ENCODE peak calls at places on chromosomes 2 and 18, in eight cellular contexts. One of them, this sample, is unnamed. For H3K4me1, the result is how much of the 10 kb centered on the place peaks cover.

GRCh38 chr2:217248312-217248935 is 388.6 kb upstream of the TNP1 start:
- DNase-seq in CD8-positive, alpha-beta T cell: no peak
- DNase-seq in heart left ventricle: peak
- DNase-seq in tibial nerve: peak
- DNase-seq in pancreas: no peak
- DNase-seq in fibroblast of lung: peak
- DNase-seq in kidney: peak
- DNase-seq in SK-N-SH: peak
- DNase-seq in this sample: no peak

GRCh38 chr2:150916997-150917396 is 344.7 kb downstream of the RBM43 start:
- DNase-seq in CD8-positive, alpha-beta T cell: no peak
- DNase-seq in heart left ventricle: no peak
- DNase-seq in tibial nerve: no peak
- DNase-seq in pancreas: no peak
- DNase-seq in fibroblast of lung: no peak
- DNase-seq in kidney: no peak
- DNase-seq in SK-N-SH: no peak
- DNase-seq in this sample: no peak

GRCh38 chr2:20025065-20025786 is 12.8 kb upstream of the MATN3 start:
- DNase-seq in CD8-positive, alpha-beta T cell: no peak
- DNase-seq in heart left ventricle: no peak
- DNase-seq in tibial nerve: no peak
- DNase-seq in pancreas: no peak
- DNase-seq in fibroblast of lung: no peak
- DNase-seq in kidney: no peak
- DNase-seq in SK-N-SH: no peak
- DNase-seq in this sample: no peak

GRCh38 chr2:38245114-38245641 is 131.9 kb downstream of the ATL2 start:
- DNase-seq in CD8-positive, alpha-beta T cell: no peak
- DNase-seq in heart left ventricle: no peak
- DNase-seq in tibial nerve: no peak
- DNase-seq in pancreas: no peak
- DNase-seq in fibroblast of lung: no peak
- DNase-seq in kidney: no peak
- DNase-seq in SK-N-SH: no peak
- DNase-seq in this sample: no peak

GRCh38 chr2:54271843-54272600 is 16.0 kb upstream of the TSPYL6 start:
- DNase-seq in CD8-positive, alpha-beta T cell: no peak
- DNase-seq in heart left ventricle: no peak
- DNase-seq in tibial nerve: no peak
- DNase-seq in pancreas: no peak
- DNase-seq in fibroblast of lung: no peak
- DNase-seq in kidney: no peak
- DNase-seq in SK-N-SH: no peak
- DNase-seq in this sample: peak

GRCh38 chr2:158890296-158890905 is 78.0 kb upstream of the TANC1 start:
- DNase-seq in CD8-positive, alpha-beta T cell: no peak
- DNase-seq in heart left ventricle: no peak
- DNase-seq in tibial nerve: no peak
- DNase-seq in pancreas: no peak
- DNase-seq in fibroblast of lung: no peak
- DNase-seq in kidney: no peak
- DNase-seq in SK-N-SH: no peak
- DNase-seq in this sample: no peak

GRCh38 chr2:38409136-38409903 is 32.2 kb upstream of the ATL2 start:
- DNase-seq in CD8-positive, alpha-beta T cell: no peak
- DNase-seq in heart left ventricle: peak
- DNase-seq in tibial nerve: peak
- DNase-seq in pancreas: no peak
- DNase-seq in fibroblast of lung: no peak
- DNase-seq in kidney: no peak
- DNase-seq in SK-N-SH: no peak
- DNase-seq in this sample: no peak

GRCh38 chr18:8329186-8329771 is 280.0 kb upstream of the RAB12 start:
- DNase-seq in CD8-positive, alpha-beta T cell: no peak
- DNase-seq in heart left ventricle: no peak
- DNase-seq in tibial nerve: no peak
- DNase-seq in pancreas: no peak
- DNase-seq in fibroblast of lung: peak
- DNase-seq in kidney: no peak
- DNase-seq in SK-N-SH: no peak
- DNase-seq in this sample: no peak

GRCh38 chr2:27496357-27497287 is at the start of gene GCKR:
- DNase-seq in CD8-positive, alpha-beta T cell: no peak
- DNase-seq in heart left ventricle: no peak
- DNase-seq in tibial nerve: no peak
- DNase-seq in pancreas: peak
- DNase-seq in fibroblast of lung: no peak
- DNase-seq in kidney: no peak
- DNase-seq in SK-N-SH: no peak
- DNase-seq in this sample: no peak

GRCh38 chr18:11113046-11113548 is 36.3 kb downstream of the PIEZO2 start:
- DNase-seq in CD8-positive, alpha-beta T cell: no peak
- DNase-seq in heart left ventricle: no peak
- DNase-seq in tibial nerve: no peak
- DNase-seq in pancreas: no peak
- DNase-seq in fibroblast of lung: no peak
- DNase-seq in kidney: no peak
- DNase-seq in SK-N-SH: no peak
- DNase-seq in this sample: no peak

GRCh38 chr2:110674620-110675555 is 3.0 kb downstream of the BUB1 start:
- DNase-seq in CD8-positive, alpha-beta T cell: peak
- DNase-seq in heart left ventricle: no peak
- DNase-seq in tibial nerve: no peak
- DNase-seq in pancreas: no peak
- DNase-seq in fibroblast of lung: peak
- DNase-seq in kidney: no peak
- DNase-seq in SK-N-SH: no peak
- DNase-seq in this sample: no peak

GRCh38 chr2:230134496-230135073 is 65.9 kb upstream of the SLC16A14 start:
- DNase-seq in CD8-positive, alpha-beta T cell: no peak
- DNase-seq in heart left ventricle: no peak
- DNase-seq in tibial nerve: no peak
- DNase-seq in pancreas: no peak
- DNase-seq in fibroblast of lung: peak
- DNase-seq in kidney: no peak
- DNase-seq in SK-N-SH: no peak
- DNase-seq in this sample: no peak

GRCh38 chr2:212797484-212798205 is 259.0 kb upstream of the ERBB4 start:
- DNase-seq in CD8-positive, alpha-beta T cell: no peak
- DNase-seq in heart left ventricle: no peak
- DNase-seq in tibial nerve: no peak
- DNase-seq in pancreas: no peak
- DNase-seq in fibroblast of lung: peak
- DNase-seq in kidney: no peak
- DNase-seq in SK-N-SH: no peak
- DNase-seq in this sample: no peak

GRCh38 chr2:1806254-1806653 is 61.9 kb upstream of the PXDN start:
- DNase-seq in CD8-positive, alpha-beta T cell: no peak
- DNase-seq in heart left ventricle: no peak
- DNase-seq in tibial nerve: no peak
- DNase-seq in pancreas: no peak
- DNase-seq in fibroblast of lung: no peak
- DNase-seq in kidney: peak
- DNase-seq in SK-N-SH: no peak
- DNase-seq in this sample: no peak

GRCh38 chr2:1804865-1805264 is 60.5 kb upstream of the PXDN start:
- DNase-seq in CD8-positive, alpha-beta T cell: no peak
- DNase-seq in heart left ventricle: no peak
- DNase-seq in tibial nerve: no peak
- DNase-seq in pancreas: no peak
- DNase-seq in fibroblast of lung: no peak
- DNase-seq in kidney: peak
- DNase-seq in SK-N-SH: no peak
- DNase-seq in this sample: no peak

GRCh38 chr2:1808921-1809551 is 64.7 kb upstream of the PXDN start:
- DNase-seq in CD8-positive, alpha-beta T cell: no peak
- DNase-seq in heart left ventricle: no peak
- DNase-seq in tibial nerve: no peak
- DNase-seq in pancreas: no peak
- DNase-seq in fibroblast of lung: no peak
- DNase-seq in kidney: peak
- DNase-seq in SK-N-SH: no peak
- DNase-seq in this sample: no peak

GRCh38 chr2:1809726-1810125 is 65.4 kb upstream of the PXDN start:
- DNase-seq in CD8-positive, alpha-beta T cell: no peak
- DNase-seq in heart left ventricle: no peak
- DNase-seq in tibial nerve: no peak
- DNase-seq in pancreas: no peak
- DNase-seq in fibroblast of lung: no peak
- DNase-seq in kidney: peak
- DNase-seq in SK-N-SH: no peak
- DNase-seq in this sample: no peak

DNA sequence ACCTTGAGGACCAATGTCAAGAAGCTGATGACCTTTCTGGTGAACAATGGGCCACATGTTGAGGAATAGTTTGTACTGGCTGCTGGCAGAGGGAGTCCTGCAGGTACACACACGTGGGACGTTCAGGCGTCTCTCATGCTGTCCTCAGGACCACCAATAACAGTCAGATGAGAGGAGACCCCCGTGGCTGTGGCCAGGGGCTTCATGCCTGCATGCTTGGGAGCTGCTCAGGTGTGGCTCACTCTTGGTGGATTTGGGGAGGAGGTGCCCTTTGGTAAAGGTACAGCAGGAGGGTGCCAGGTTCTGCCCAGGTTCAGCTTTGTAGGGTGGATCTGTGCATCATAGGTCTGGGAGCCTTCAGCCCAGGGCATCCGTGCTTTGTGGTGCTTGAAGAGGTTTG is 62.9 kb upstream of the PXDN start:
- DNase-seq in CD8-positive, alpha-beta T cell: no peak
- DNase-seq in heart left ventricle: no peak
- DNase-seq in tibial nerve: no peak
- DNase-seq in pancreas: no peak
- DNase-seq in fibroblast of lung: no peak
- DNase-seq in kidney: peak
- DNase-seq in SK-N-SH: no peak
- DNase-seq in this sample: no peak
- H3K4me1 ChIP-seq in CD8-positive, alpha-beta T cell: under half
- H3K4me1 ChIP-seq in heart left ventricle: under half
- H3K4me1 ChIP-seq in tibial nerve: under half
- H3K4me1 ChIP-seq in pancreas: under half
- H3K4me1 ChIP-seq in fibroblast of lung: under half
- H3K4me1 ChIP-seq in kidney: under half
- H3K4me1 ChIP-seq in SK-N-SH: under half
- H3K4me1 ChIP-seq in this sample: under half

DNA sequence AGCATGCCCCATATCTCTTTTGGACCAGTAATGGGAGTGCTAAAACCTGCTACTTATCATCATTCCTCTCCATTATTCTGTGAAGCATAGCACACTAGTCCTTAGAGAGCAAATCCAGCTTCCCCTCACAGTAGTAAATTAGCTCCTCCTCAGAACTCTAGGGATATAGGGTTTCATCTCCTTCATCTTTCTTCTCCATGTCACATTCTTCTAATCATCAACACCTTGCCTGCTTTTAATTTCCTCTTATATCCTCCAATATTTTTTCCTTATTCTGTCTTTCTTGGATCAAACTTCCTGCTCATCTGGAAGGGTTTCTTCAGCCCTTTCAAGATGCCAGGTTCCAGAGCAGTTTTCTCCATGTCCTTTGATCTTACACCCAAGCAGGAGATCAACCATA is 321.4 kb upstream of the ACVR2A start:
- DNase-seq in CD8-positive, alpha-beta T cell: no peak
- DNase-seq in heart left ventricle: no peak
- DNase-seq in tibial nerve: no peak
- DNase-seq in pancreas: no peak
- DNase-seq in fibroblast of lung: no peak
- DNase-seq in kidney: no peak
- DNase-seq in SK-N-SH: no peak
- DNase-seq in this sample: no peak
- H3K4me1 ChIP-seq in CD8-positive, alpha-beta T cell: under half
- H3K4me1 ChIP-seq in heart left ventricle: under half
- H3K4me1 ChIP-seq in tibial nerve: under half
- H3K4me1 ChIP-seq in pancreas: under half
- H3K4me1 ChIP-seq in fibroblast of lung: under half
- H3K4me1 ChIP-seq in kidney: under half
- H3K4me1 ChIP-seq in SK-N-SH: under half
- H3K4me1 ChIP-seq in this sample: under half

GRCh38 chr2:6310186-6310909 is 555.4 kb downstream of the CMPK2 start:
- DNase-seq in CD8-positive, alpha-beta T cell: no peak
- DNase-seq in heart left ventricle: no peak
- DNase-seq in tibial nerve: no peak
- DNase-seq in pancreas: no peak
- DNase-seq in fibroblast of lung: no peak
- DNase-seq in kidney: peak
- DNase-seq in SK-N-SH: peak
- DNase-seq in this sample: no peak

GRCh38 chr2:6310910-6311215 is 554.8 kb downstream of the CMPK2 start:
- DNase-seq in CD8-positive, alpha-beta T cell: no peak
- DNase-seq in heart left ventricle: no peak
- DNase-seq in tibial nerve: no peak
- DNase-seq in pancreas: no peak
- DNase-seq in fibroblast of lung: no peak
- DNase-seq in kidney: no peak
- DNase-seq in SK-N-SH: no peak
- DNase-seq in this sample: no peak

GRCh38 chr2:6309415-6310185 is 556.1 kb downstream of the CMPK2 start:
- DNase-seq in CD8-positive, alpha-beta T cell: no peak
- DNase-seq in heart left ventricle: no peak
- DNase-seq in tibial nerve: no peak
- DNase-seq in pancreas: no peak
- DNase-seq in fibroblast of lung: no peak
- DNase-seq in kidney: peak
- DNase-seq in SK-N-SH: peak
- DNase-seq in this sample: no peak

GRCh38 chr2:6312377-6312776 is 553.3 kb downstream of the CMPK2 start:
- DNase-seq in CD8-positive, alpha-beta T cell: no peak
- DNase-seq in heart left ventricle: no peak
- DNase-seq in tibial nerve: no peak
- DNase-seq in pancreas: no peak
- DNase-seq in fibroblast of lung: no peak
- DNase-seq in kidney: no peak
- DNase-seq in SK-N-SH: no peak
- DNase-seq in this sample: no peak

DNA sequence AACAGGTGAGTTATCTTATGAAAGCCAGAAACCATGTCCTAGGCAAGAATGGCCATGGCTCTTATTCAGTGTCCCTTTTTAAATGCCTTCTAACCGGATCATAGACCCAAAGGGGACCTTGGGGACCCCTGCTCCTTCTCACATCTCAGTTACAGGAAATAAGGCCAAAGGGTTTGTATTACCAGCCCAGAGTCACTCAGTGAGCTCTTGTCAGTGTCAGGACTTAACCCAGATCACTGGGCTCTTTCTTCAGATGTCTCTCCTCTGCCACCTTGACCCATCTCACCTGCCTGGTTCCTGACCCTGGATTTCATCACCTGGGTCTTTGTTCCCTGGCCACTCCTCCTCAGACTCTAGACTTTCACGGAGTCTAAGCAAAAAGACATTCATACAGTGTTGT is 556.7 kb downstream of the CMPK2 start:
- DNase-seq in CD8-positive, alpha-beta T cell: no peak
- DNase-seq in heart left ventricle: no peak
- DNase-seq in tibial nerve: no peak
- DNase-seq in pancreas: no peak
- DNase-seq in fibroblast of lung: no peak
- DNase-seq in kidney: no peak
- DNase-seq in SK-N-SH: no peak
- DNase-seq in this sample: no peak
- H3K4me1 ChIP-seq in CD8-positive, alpha-beta T cell: under half
- H3K4me1 ChIP-seq in heart left ventricle: under half
- H3K4me1 ChIP-seq in tibial nerve: under half
- H3K4me1 ChIP-seq in pancreas: under half
- H3K4me1 ChIP-seq in fibroblast of lung: under half
- H3K4me1 ChIP-seq in kidney: under half
- H3K4me1 ChIP-seq in SK-N-SH: under half
- H3K4me1 ChIP-seq in this sample: under half

GRCh38 chr18:58579561-58580047 is 49.3 kb downstream of the ALPK2 start:
- DNase-seq in CD8-positive, alpha-beta T cell: no peak
- DNase-seq in heart left ventricle: no peak
- DNase-seq in tibial nerve: no peak
- DNase-seq in pancreas: no peak
- DNase-seq in fibroblast of lung: peak
- DNase-seq in kidney: no peak
- DNase-seq in SK-N-SH: no peak
- DNase-seq in this sample: no peak
- H3K4me1 ChIP-seq in CD8-positive, alpha-beta T cell: under half
- H3K4me1 ChIP-seq in heart left ventricle: under half
- H3K4me1 ChIP-seq in tibial nerve: under half
- H3K4me1 ChIP-seq in pancreas: under half
- H3K4me1 ChIP-seq in fibroblast of lung: under half
- H3K4me1 ChIP-seq in kidney: under half
- H3K4me1 ChIP-seq in SK-N-SH: under half
- H3K4me1 ChIP-seq in this sample: under half

This sample was measured in CD4-positive, CD25-positive, alpha-beta regulatory T cell.